ENCODE peak calls at places on chromosomes 7 and 10, in eight cellular contexts. Q is prostate gland, T is Peyer's patch, P is epithelial cell of proximal tubule, J is progenitor cell of endocrine pancreas, A is BJ, D is mammary epithelial cell, U is H9. F is an unnamed sample.

GRCh38 chr10:126088144-126088543 is 191.8 kb downstream of the FANK1 start:
- DNase-seq in U (peak; percentile 37), Q (no peak), J (no peak), A (no peak), P (peak; percentile 45), T (no peak), D (no peak), F (no peak)

GRCh38 chr10:32379314-32379949 is 32.5 kb upstream of the EPC1 start:
- DNase-seq in A (peak; percentile 15), D (peak; percentile 50), U (peak; percentile 36), T (no peak), J (no peak), P (peak; percentile 30), Q (peak; percentile 30), F (no peak)

GRCh38 chr7:4085937-4086691 is 596.0 kb upstream of the FOXK1 start:
- DNase-seq in U (no peak), T (no peak), J (no peak), Q (no peak), A (no peak), D (no peak), P (no peak), F (no peak)

GRCh38 chr10:70274643-70275042 is 9.2 kb downstream of the NPFFR1 start:
- DNase-seq in A (peak; percentile 52), T (no peak), D (no peak), U (no peak), P (no peak), J (no peak), Q (no peak), F (no peak)

GRCh38 chr7:50803359-50804337 is 21.0 kb upstream of the GRB10 start:
- DNase-seq in J (no peak), T (no peak), Q (no peak), U (no peak), D (peak; percentile 70), A (no peak), P (no peak), F (no peak)

GRCh38 chr7:117572826-117573620 is 93.2 kb downstream of the CFTR start:
- DNase-seq in J (no peak), T (no peak), A (no peak), Q (no peak), U (no peak), P (no peak), D (no peak), F (no peak)

GRCh38 chr7:27781188-27781587 is 41.2 kb downstream of the TAX1BP1 start:
- DNase-seq in T (no peak), A (no peak), P (no peak), Q (no peak), U (no peak), J (no peak), D (no peak), F (no peak)

GRCh38 chr10:1198453-1199344 is 142.5 kb downstream of the WDR37 start:
- DNase-seq in A (no peak), D (no peak), P (no peak), U (peak; percentile 59), J (no peak), Q (no peak), T (peak; percentile 58), F (peak; percentile 54)

GRCh38 chr7:33903770-33904679 is 1.3 kb upstream of the BMPER start:
- DNase-seq in A (no peak), P (no peak), T (peak; percentile 56), Q (no peak), J (peak; percentile 21), U (peak; percentile 61), D (peak; percentile 38), F (no peak)

GRCh38 chr7:154627571-154628290 is 375.2 kb downstream of the PAXIP1 start:
- DNase-seq in T (no peak), U (no peak), J (no peak), P (no peak), D (no peak), Q (no peak), A (no peak), F (no peak)

GRCh38 chr10:75662715-75663114 is 231.3 kb downstream of the LRMDA start:
- DNase-seq in P (no peak), Q (peak; percentile 63), U (no peak), D (no peak), J (no peak), T (no peak), A (peak; percentile 49), F (no peak)

DNA sequence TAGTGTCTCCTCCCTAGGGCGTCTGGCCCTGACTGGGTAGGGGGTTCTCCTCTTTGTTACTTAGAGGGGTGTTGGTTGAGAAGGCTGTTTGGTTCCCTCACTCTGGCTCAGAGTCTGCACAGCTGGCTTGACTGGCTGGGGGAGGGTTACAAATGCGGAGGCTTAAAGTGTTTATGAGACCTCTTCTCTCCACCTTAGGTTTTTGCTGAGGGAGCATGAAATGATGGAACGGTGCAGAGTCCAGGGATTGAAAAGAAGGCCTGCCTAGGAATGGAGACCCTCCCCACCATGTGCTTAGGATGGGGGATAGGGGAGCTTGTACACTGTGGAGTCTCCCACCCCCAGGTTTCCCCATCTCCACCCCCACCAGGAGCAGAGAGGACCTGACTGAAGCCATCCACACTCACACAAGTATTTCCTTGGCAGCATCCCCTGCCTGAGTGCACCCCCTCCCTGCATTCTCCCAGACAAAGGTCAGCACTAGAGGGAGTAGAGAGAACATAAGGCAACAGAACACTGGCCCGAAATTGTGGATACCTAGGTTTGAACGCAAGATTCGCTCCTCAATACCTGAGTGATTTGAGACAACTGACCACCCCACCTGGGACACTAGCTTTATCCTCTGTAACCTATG is 1.7 kb upstream of the LDB1 start:
- DNase-seq in P (no peak), Q (no peak), J (no peak), T (no peak), D (no peak), U (peak; percentile 71), A (no peak), F (no peak)
- TF ChIP-seq CTCF in P (peak; percentile 27), Q (no peak), J (peak; percentile 13), T (no peak), D (no peak), U (peak; percentile 40), A (peak; percentile 62), F (no peak)

GRCh38 chr10:30398788-30399187 is 35.2 kb upstream of the MAP3K8 start:
- DNase-seq in D (no peak), Q (no peak), T (no peak), J (no peak), U (no peak), A (no peak), P (no peak), F (no peak)
- TF ChIP-seq CTCF in D (no peak), Q (no peak), T (no peak), J (no peak), U (no peak), A (no peak), P (peak; percentile 9), F (no peak)

DNA sequence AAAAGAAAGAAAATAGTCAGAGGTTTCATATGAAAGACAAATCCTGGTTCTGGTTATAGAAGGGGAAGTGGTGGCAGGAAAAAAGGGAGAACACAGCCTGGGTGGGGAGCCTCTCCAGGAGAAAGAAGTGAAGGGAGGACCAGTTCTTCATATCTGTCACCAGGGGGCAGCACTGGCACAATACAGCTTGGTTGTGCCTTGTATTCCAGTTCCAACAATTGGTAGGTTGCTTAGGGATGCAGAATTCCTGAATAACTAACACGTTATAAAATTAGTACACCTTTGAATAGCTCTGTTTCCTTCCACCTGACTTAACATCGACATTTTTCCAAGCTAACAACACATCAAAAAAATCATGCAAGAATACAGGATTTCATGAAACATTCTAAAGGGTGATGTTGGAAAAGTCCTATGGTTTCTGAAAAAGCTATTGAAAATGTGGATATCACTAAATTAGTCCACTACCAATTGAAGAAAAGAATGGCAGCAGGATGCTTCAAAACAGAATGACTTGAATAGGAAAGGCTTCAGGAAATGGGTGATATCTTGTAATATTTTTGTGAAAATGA is 52.9 kb downstream of the CYP26A1 start:
- DNase-seq in T (no peak), D (no peak), U (no peak), J (no peak), Q (no peak), P (no peak), A (no peak), F (no peak)
- TF ChIP-seq CTCF in T (no peak), D (peak; percentile 56), U (peak; percentile 76), J (peak; percentile 40), Q (no peak), P (peak; percentile 59), A (peak; percentile 34), F (peak; percentile 42)

GRCh38 chr7:13433946-13434345 is 555.5 kb downstream of the ETV1 start:
- DNase-seq in Q (no peak), J (no peak), U (no peak), A (no peak), T (no peak), D (no peak), P (no peak), F (no peak)
- TF ChIP-seq CTCF in Q (no peak), J (no peak), U (no peak), A (no peak), T (no peak), D (no peak), P (no peak), F (no peak)

GRCh38 chr10:86091216-86091615 is 275.4 kb downstream of the GRID1 start:
- DNase-seq in U (no peak), Q (no peak), J (no peak), A (no peak), T (no peak), P (no peak), D (no peak), F (peak; percentile 66)

GRCh38 chr10:86086418-86086817 is 280.2 kb downstream of the GRID1 start:
- DNase-seq in A (no peak), J (no peak), Q (no peak), T (no peak), U (no peak), P (no peak), D (no peak), F (peak; percentile 59)

GRCh38 chr10:86087716-86088115 is 278.9 kb downstream of the GRID1 start:
- DNase-seq in U (no peak), J (no peak), A (no peak), T (no peak), D (no peak), Q (no peak), P (no peak), F (peak; percentile 57)

GRCh38 chr10:86085686-86086085 is 280.9 kb downstream of the GRID1 start:
- DNase-seq in Q (no peak), A (no peak), D (no peak), U (peak; percentile 8), J (no peak), P (no peak), T (no peak), F (peak; percentile 53)

DNA sequence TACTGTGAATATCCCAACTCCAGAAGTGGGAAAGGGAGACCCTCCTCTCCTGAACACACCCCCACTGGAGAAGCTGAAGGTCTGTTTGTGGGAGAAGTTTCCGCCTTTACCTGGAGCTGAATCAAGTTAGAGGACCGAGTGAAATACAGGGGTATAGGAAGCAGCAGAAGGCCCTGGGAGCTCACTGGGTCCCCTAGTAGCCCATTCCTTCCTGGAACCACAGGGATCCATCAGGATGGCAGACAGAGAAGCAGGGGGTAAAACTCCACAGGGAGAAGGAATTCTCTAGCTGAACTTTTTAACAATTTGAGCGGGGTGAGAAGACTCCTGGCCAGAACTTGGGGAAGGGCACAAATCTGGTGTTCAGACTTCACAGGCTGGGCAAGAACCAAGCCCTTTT is 275.8 kb downstream of the GRID1 start:
- DNase-seq in T (no peak), A (no peak), D (no peak), Q (no peak), U (no peak), P (no peak), J (no peak), F (peak; percentile 53)
- TF ChIP-seq CTCF in T (no peak), A (no peak), D (no peak), Q (no peak), U (peak; percentile 40), P (no peak), J (peak; percentile 35), F (no peak)

GRCh38 chr10:11404931-11405330 is 206.5 kb downstream of the USP6NL start:
- DNase-seq in U (no peak), D (no peak), A (no peak), T (no peak), P (no peak), J (no peak), Q (no peak), F (no peak)
- TF ChIP-seq CTCF in U (no peak), D (no peak), A (no peak), T (no peak), P (no peak), J (no peak), Q (no peak), F (no peak)

F was measured in osteocyte.